ENCODE peak calls at places on chromosomes 13 and 19, in six cellular contexts. One of them, this sample, is unnamed.

GRCh38 chr19:33811246-33811645 is 14.6 kb downstream of the KCTD15 start:
- DNase-seq in CD8-positive, alpha-beta T cell: no peak
- DNase-seq in bronchial epithelial cell: no peak
- DNase-seq in mucosa of descending colon: no peak
- DNase-seq in activated CD8-positive, alpha-beta T cell treated with anti-CD3 and anti-CD28 coated beads for 36 hours: no peak
- DNase-seq in lung: no peak
- DNase-seq in this sample: no peak

GRCh38 chr13:97856001-97856675 is 97.3 kb upstream of the IPO5 start:
- DNase-seq in CD8-positive, alpha-beta T cell: no peak
- DNase-seq in bronchial epithelial cell: no peak
- DNase-seq in mucosa of descending colon: no peak
- DNase-seq in activated CD8-positive, alpha-beta T cell treated with anti-CD3 and anti-CD28 coated beads for 36 hours: no peak
- DNase-seq in lung: peak; percentile 36
- DNase-seq in this sample: peak; percentile 11

GRCh38 chr19:38842439-38843174 is 7.2 kb downstream of the HNRNPL start:
- DNase-seq in CD8-positive, alpha-beta T cell: peak; percentile 81
- DNase-seq in bronchial epithelial cell: no peak
- DNase-seq in mucosa of descending colon: peak; percentile 69
- DNase-seq in activated CD8-positive, alpha-beta T cell treated with anti-CD3 and anti-CD28 coated beads for 36 hours: peak; percentile 86
- DNase-seq in lung: no peak
- DNase-seq in this sample: no peak

GRCh38 chr13:83215627-83216026 is 666.6 kb downstream of the SLITRK1 start:
- DNase-seq in CD8-positive, alpha-beta T cell: no peak
- DNase-seq in bronchial epithelial cell: peak; percentile 8
- DNase-seq in mucosa of descending colon: no peak
- DNase-seq in activated CD8-positive, alpha-beta T cell treated with anti-CD3 and anti-CD28 coated beads for 36 hours: no peak
- DNase-seq in lung: no peak
- DNase-seq in this sample: no peak

GRCh38 chr13:89490661-89491060 is 1819.5 kb downstream of the SLITRK5 start:
- DNase-seq in CD8-positive, alpha-beta T cell: no peak
- DNase-seq in bronchial epithelial cell: no peak
- DNase-seq in mucosa of descending colon: no peak
- DNase-seq in activated CD8-positive, alpha-beta T cell treated with anti-CD3 and anti-CD28 coated beads for 36 hours: no peak
- DNase-seq in lung: no peak
- DNase-seq in this sample: no peak

GRCh38 chr13:79231887-79232286 is 174.2 kb downstream of the RBM26 start:
- DNase-seq in CD8-positive, alpha-beta T cell: no peak
- DNase-seq in bronchial epithelial cell: peak; percentile 87
- DNase-seq in mucosa of descending colon: no peak
- DNase-seq in activated CD8-positive, alpha-beta T cell treated with anti-CD3 and anti-CD28 coated beads for 36 hours: no peak
- DNase-seq in lung: no peak
- DNase-seq in this sample: no peak

GRCh38 chr13:80458546-80458945 is 117.6 kb upstream of the SPRY2 start:
- DNase-seq in CD8-positive, alpha-beta T cell: no peak
- DNase-seq in bronchial epithelial cell: no peak
- DNase-seq in mucosa of descending colon: no peak
- DNase-seq in activated CD8-positive, alpha-beta T cell treated with anti-CD3 and anti-CD28 coated beads for 36 hours: no peak
- DNase-seq in lung: no peak
- DNase-seq in this sample: no peak

GRCh38 chr13:30847697-30848307 is 58.3 kb upstream of the MEDAG start:
- DNase-seq in CD8-positive, alpha-beta T cell: no peak
- DNase-seq in bronchial epithelial cell: peak; percentile 53
- DNase-seq in mucosa of descending colon: no peak
- DNase-seq in activated CD8-positive, alpha-beta T cell treated with anti-CD3 and anti-CD28 coated beads for 36 hours: no peak
- DNase-seq in lung: no peak
- DNase-seq in this sample: no peak

GRCh38 chr13:73059460-73060250 is 850 bp downstream of the KLF5 start:
- DNase-seq in CD8-positive, alpha-beta T cell: peak; percentile 67
- DNase-seq in bronchial epithelial cell: no peak
- DNase-seq in mucosa of descending colon: peak; percentile 64
- DNase-seq in activated CD8-positive, alpha-beta T cell treated with anti-CD3 and anti-CD28 coated beads for 36 hours: peak; percentile 31
- DNase-seq in lung: peak; percentile 66
- DNase-seq in this sample: peak; percentile 31

GRCh38 chr13:73056054-73056962 is 2.5 kb upstream of the KLF5 start:
- DNase-seq in CD8-positive, alpha-beta T cell: no peak
- DNase-seq in bronchial epithelial cell: peak; percentile 85
- DNase-seq in mucosa of descending colon: no peak
- DNase-seq in activated CD8-positive, alpha-beta T cell treated with anti-CD3 and anti-CD28 coated beads for 36 hours: no peak
- DNase-seq in lung: no peak
- DNase-seq in this sample: no peak

GRCh38 chr13:73058741-73059459 is at the start of gene KLF5:
- DNase-seq in CD8-positive, alpha-beta T cell: peak; percentile 94
- DNase-seq in bronchial epithelial cell: peak; percentile 94
- DNase-seq in mucosa of descending colon: peak; percentile 97
- DNase-seq in activated CD8-positive, alpha-beta T cell treated with anti-CD3 and anti-CD28 coated beads for 36 hours: peak; percentile 96
- DNase-seq in lung: peak; percentile 98
- DNase-seq in this sample: peak; percentile 91

GRCh38 chr13:73058432-73058740 is 419 bp upstream of the KLF5 start:
- DNase-seq in CD8-positive, alpha-beta T cell: no peak
- DNase-seq in bronchial epithelial cell: no peak
- DNase-seq in mucosa of descending colon: no peak
- DNase-seq in activated CD8-positive, alpha-beta T cell treated with anti-CD3 and anti-CD28 coated beads for 36 hours: no peak
- DNase-seq in lung: no peak
- DNase-seq in this sample: no peak

DNA sequence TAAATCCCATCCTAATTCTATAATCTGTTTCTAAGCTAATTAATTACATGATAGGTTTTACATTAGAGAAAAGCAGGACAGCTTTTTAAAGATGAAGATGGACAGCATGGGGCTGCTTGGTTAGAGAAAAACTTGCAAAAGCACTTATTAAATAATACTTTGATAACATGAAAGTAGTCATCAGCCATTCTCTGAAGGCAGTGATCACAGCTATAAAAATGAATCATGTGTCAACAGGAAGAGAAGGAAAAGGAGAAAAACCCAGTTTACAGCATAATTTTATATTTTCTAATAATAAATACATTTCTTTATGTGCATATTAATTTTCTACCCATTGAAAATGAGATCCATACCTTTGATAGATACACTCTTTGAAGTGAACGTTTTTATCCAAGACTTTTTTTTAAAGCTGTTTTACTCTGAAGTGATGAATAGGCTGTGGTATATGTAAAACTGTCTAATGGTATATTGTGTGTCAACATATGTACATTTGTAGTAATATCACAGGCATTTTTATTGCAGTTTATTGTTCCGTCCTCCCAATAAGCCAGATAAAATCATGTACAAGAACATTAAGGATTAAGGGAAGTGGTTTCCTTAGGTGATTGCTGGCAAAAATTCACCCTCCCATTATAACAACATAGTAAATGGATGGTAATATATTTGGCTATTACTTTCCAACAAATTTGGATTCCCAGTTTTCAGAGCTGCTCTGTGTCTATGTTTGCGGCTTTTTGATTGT is 1.4 kb upstream of the KLF5 start:
- DNase-seq in CD8-positive, alpha-beta T cell: no peak
- DNase-seq in bronchial epithelial cell: peak; percentile 67
- DNase-seq in mucosa of descending colon: no peak
- DNase-seq in activated CD8-positive, alpha-beta T cell treated with anti-CD3 and anti-CD28 coated beads for 36 hours: no peak
- DNase-seq in lung: no peak
- DNase-seq in this sample: no peak
- TF ChIP-seq CTCF in CD8-positive, alpha-beta T cell: no peak
- TF ChIP-seq CTCF in bronchial epithelial cell: no peak
- TF ChIP-seq CTCF in mucosa of descending colon: no peak
- TF ChIP-seq CTCF in activated CD8-positive, alpha-beta T cell treated with anti-CD3 and anti-CD28 coated beads for 36 hours: no peak
- TF ChIP-seq CTCF in lung: no peak
- TF ChIP-seq CTCF in this sample: no peak

GRCh38 chr19:54473983-54474382 is 887 bp upstream of the CDC42EP5 start:
- DNase-seq in CD8-positive, alpha-beta T cell: no peak
- DNase-seq in bronchial epithelial cell: no peak
- DNase-seq in mucosa of descending colon: no peak
- DNase-seq in activated CD8-positive, alpha-beta T cell treated with anti-CD3 and anti-CD28 coated beads for 36 hours: no peak
- DNase-seq in lung: no peak
- DNase-seq in this sample: no peak

GRCh38 chr19:54470276-54470887 is 2.7 kb downstream of the CDC42EP5 start:
- DNase-seq in CD8-positive, alpha-beta T cell: no peak
- DNase-seq in bronchial epithelial cell: no peak
- DNase-seq in mucosa of descending colon: peak; percentile 19
- DNase-seq in activated CD8-positive, alpha-beta T cell treated with anti-CD3 and anti-CD28 coated beads for 36 hours: no peak
- DNase-seq in lung: no peak
- DNase-seq in this sample: no peak

GRCh38 chr19:54475706-54476105 is 2.6 kb upstream of the CDC42EP5 start:
- DNase-seq in CD8-positive, alpha-beta T cell: no peak
- DNase-seq in bronchial epithelial cell: no peak
- DNase-seq in mucosa of descending colon: no peak
- DNase-seq in activated CD8-positive, alpha-beta T cell treated with anti-CD3 and anti-CD28 coated beads for 36 hours: no peak
- DNase-seq in lung: no peak
- DNase-seq in this sample: no peak

GRCh38 chr19:54470991-54471782 is 1.9 kb downstream of the CDC42EP5 start:
- DNase-seq in CD8-positive, alpha-beta T cell: no peak
- DNase-seq in bronchial epithelial cell: no peak
- DNase-seq in mucosa of descending colon: peak; percentile 75
- DNase-seq in activated CD8-positive, alpha-beta T cell treated with anti-CD3 and anti-CD28 coated beads for 36 hours: peak; percentile 49
- DNase-seq in lung: no peak
- DNase-seq in this sample: peak; percentile 28

GRCh38 chr19:54473071-54473941 is at the start of gene CDC42EP5:
- DNase-seq in CD8-positive, alpha-beta T cell: no peak
- DNase-seq in bronchial epithelial cell: peak; percentile 51
- DNase-seq in mucosa of descending colon: peak; percentile 86
- DNase-seq in activated CD8-positive, alpha-beta T cell treated with anti-CD3 and anti-CD28 coated beads for 36 hours: peak; percentile 51
- DNase-seq in lung: no peak
- DNase-seq in this sample: peak; percentile 33
- TF ChIP-seq CTCF in CD8-positive, alpha-beta T cell: no peak
- TF ChIP-seq CTCF in bronchial epithelial cell: no peak
- TF ChIP-seq CTCF in mucosa of descending colon: no peak
- TF ChIP-seq CTCF in activated CD8-positive, alpha-beta T cell treated with anti-CD3 and anti-CD28 coated beads for 36 hours: no peak
- TF ChIP-seq CTCF in lung: no peak
- TF ChIP-seq CTCF in this sample: no peak

GRCh38 chr13:46342538-46342937 is 44.5 kb downstream of the RUBCNL start:
- DNase-seq in CD8-positive, alpha-beta T cell: no peak
- DNase-seq in bronchial epithelial cell: no peak
- DNase-seq in mucosa of descending colon: no peak
- DNase-seq in activated CD8-positive, alpha-beta T cell treated with anti-CD3 and anti-CD28 coated beads for 36 hours: no peak
- DNase-seq in lung: no peak
- DNase-seq in this sample: no peak
- TF ChIP-seq CTCF in CD8-positive, alpha-beta T cell: no peak
- TF ChIP-seq CTCF in bronchial epithelial cell: no peak
- TF ChIP-seq CTCF in mucosa of descending colon: no peak
- TF ChIP-seq CTCF in activated CD8-positive, alpha-beta T cell treated with anti-CD3 and anti-CD28 coated beads for 36 hours: no peak
- TF ChIP-seq CTCF in lung: no peak
- TF ChIP-seq CTCF in this sample: no peak

DNA sequence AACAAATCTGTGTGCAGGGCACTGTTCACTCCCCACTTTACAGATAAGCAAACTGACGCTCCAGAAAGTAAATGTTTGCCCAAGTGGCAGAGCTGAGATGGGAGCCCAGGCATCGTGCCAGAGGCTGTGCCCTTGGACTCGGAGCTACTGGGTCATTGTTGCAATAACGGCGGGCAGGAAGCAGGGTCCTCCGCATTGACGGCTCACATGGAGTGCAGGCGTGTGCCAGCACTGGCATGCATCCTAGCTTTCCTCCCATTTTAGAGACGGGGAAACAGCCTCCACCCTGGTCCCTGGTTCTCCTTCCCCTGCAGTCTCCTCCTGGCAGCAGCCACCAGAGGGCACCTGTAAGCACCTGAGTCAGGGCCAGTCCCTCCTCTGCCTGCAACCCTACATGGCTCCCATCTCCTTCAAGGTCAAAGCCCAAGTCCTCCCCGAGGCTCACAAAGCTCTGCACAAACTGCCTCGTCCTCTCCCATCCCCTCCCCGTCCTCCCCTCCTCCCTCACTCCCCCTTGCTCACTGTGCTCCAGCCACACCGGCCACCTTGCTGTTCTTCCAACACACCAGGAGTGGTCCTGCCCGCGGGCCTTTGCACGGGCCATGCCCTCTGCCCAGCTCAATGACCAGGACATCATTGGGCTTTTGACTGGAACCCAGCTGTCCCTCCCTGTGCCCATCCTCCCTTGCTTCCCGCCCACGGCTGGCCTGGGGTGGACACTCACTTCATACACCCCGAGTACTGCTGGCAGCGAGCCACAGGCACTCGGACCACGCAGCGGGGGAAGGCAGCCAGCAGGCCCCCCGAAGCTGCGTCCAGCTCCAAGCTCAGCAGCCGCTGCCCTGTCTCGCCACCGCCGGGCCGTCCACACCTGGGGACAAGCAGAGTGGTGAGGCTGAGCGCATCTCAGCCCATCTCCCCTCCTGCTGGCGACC is 7.7 kb upstream of the LRG1 start:
- DNase-seq in CD8-positive, alpha-beta T cell: no peak
- DNase-seq in bronchial epithelial cell: no peak
- DNase-seq in mucosa of descending colon: no peak
- DNase-seq in activated CD8-positive, alpha-beta T cell treated with anti-CD3 and anti-CD28 coated beads for 36 hours: peak; percentile 43
- DNase-seq in lung: no peak
- DNase-seq in this sample: no peak
- TF ChIP-seq CTCF in CD8-positive, alpha-beta T cell: no peak
- TF ChIP-seq CTCF in bronchial epithelial cell: peak; percentile 60
- TF ChIP-seq CTCF in mucosa of descending colon: peak; percentile 13
- TF ChIP-seq CTCF in activated CD8-positive, alpha-beta T cell treated with anti-CD3 and anti-CD28 coated beads for 36 hours: peak; percentile 34
- TF ChIP-seq CTCF in lung: no peak
- TF ChIP-seq CTCF in this sample: peak; percentile 32

DNA sequence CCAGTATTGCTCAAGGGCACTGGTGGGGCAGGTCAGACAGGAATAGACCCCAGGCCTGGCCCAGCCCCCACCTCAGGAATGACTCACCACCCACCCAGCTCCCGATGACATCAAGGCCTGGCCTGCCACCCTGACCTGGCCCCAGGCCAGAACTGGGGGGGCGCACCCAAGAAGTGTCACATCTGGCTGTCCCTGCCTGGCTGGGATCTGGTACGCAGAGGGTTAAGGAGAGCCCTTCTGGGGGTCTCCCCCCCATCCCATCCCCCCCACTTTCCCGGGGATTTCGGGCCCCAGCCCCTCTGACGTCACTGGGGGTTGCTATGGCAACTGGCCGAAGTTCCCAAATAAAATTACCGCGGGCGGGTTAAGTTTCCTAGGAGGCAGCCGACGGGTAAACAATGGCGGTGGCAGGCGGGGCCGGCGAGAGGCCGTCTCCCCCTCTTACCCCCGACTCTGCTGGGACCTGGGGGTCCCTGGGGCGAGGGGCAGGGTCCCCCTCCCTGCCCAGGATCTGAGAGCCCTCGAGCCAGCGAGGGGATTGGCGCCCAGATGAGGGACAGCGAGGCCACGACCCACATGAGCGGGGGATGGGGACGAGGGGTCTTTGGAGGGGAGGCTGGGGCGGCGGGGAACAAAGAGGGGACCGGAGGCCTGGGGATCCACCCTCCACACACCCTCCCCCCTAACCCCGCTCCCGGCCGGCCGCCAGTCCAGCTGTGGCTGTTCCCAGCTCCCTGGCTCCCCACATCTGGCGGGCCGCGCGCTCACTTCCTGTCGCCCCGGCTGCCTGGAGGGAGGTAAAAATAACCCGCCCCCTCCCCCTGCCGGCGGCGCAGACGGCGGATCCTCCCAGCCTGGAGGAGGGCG is 29.7 kb upstream of the NANOS3 start:
- DNase-seq in CD8-positive, alpha-beta T cell: peak; percentile 83
- DNase-seq in bronchial epithelial cell: peak; percentile 80
- DNase-seq in mucosa of descending colon: peak; percentile 95
- DNase-seq in activated CD8-positive, alpha-beta T cell treated with anti-CD3 and anti-CD28 coated beads for 36 hours: peak; percentile 96
- DNase-seq in lung: peak; percentile 89
- DNase-seq in this sample: peak; percentile 80
- TF ChIP-seq CTCF in CD8-positive, alpha-beta T cell: no peak
- TF ChIP-seq CTCF in bronchial epithelial cell: peak; percentile 25
- TF ChIP-seq CTCF in mucosa of descending colon: peak; percentile 29
- TF ChIP-seq CTCF in activated CD8-positive, alpha-beta T cell treated with anti-CD3 and anti-CD28 coated beads for 36 hours: no peak
- TF ChIP-seq CTCF in lung: peak; percentile 26
- TF ChIP-seq CTCF in this sample: peak; percentile 40

This sample was measured in neural crest cell.